ENCODE peak calls at places on chromosomes 2 and 18, in five cellular contexts. A is stimulated activated CD4-positive, alpha-beta T cell treated with anti-CD3 and anti-CD28 coated beads, Interleukin-4, amount 100 ng/mL, for 48 hours; U is stimulated activated naive CD4-positive, alpha-beta T cell; X is NCI-H2171; E is smooth muscle cell of the brain vasculature. P is an unnamed sample.

GRCh38 chr2:171793691-171794678 is 100.1 kb downstream of the SLC25A12 start:
- DNase-seq in A (no peak), U (no peak), X (no peak), E (no peak), P (no peak)

GRCh38 chr2:162103443-162104009 is 29.5 kb upstream of the DPP4 start:
- DNase-seq in U (no peak), X (no peak), E (no peak), A (no peak), P (no peak)

GRCh38 chr2:190180313-190181065 is 118.0 kb upstream of the MSTN start:
- DNase-seq in X (peak), U (peak), A (no peak), E (no peak), P (peak)

GRCh38 chr2:85066006-85066405 is 67.2 kb upstream of the TCF7L1 start:
- DNase-seq in U (no peak), X (no peak), E (no peak), A (no peak), P (no peak)

GRCh38 chr2:227503433-227504406 is 31.8 kb downstream of the AGFG1 start:
- DNase-seq in X (no peak), U (no peak), E (no peak), A (no peak), P (peak)

GRCh38 chr2:99420751-99421299 is 69.0 kb downstream of the REV1 start:
- DNase-seq in E (peak), A (no peak), U (no peak), X (no peak), P (no peak)

GRCh38 chr18:76866631-76867030 is 44.3 kb downstream of the ZNF236 start:
- DNase-seq in E (no peak), U (no peak), A (no peak), X (no peak), P (no peak)

GRCh38 chr2:153476491-153477095 is 2.0 kb downstream of the RPRM start:
- DNase-seq in E (no peak), A (no peak), X (peak), U (no peak), P (no peak)

GRCh38 chr2:164737612-164738081 is 104.0 kb downstream of the COBLL1 start:
- DNase-seq in A (no peak), X (peak), U (no peak), E (no peak), P (peak)

GRCh38 chr2:230054079-230054478 is 14.6 kb downstream of the SLC16A14 start:
- DNase-seq in A (no peak), X (no peak), U (no peak), E (no peak), P (peak)

GRCh38 chr2:132943829-132944228 is 273.8 kb upstream of the LYPD1 start:
- DNase-seq in A (no peak), X (no peak), U (no peak), E (no peak), P (no peak)

GRCh38 chr2:148990968-148991367 is 47.5 kb upstream of the LYPD6B start:
- DNase-seq in U (no peak), E (no peak), A (no peak), X (peak), P (no peak)

GRCh38 chr2:143702931-143703330 is 573.7 kb downstream of the ARHGAP15 start:
- DNase-seq in A (no peak), X (no peak), U (no peak), E (no peak), P (no peak)

GRCh38 chr2:77839102-77839501 is 316.9 kb upstream of the LRRTM4 start:
- DNase-seq in A (no peak), E (no peak), U (no peak), X (no peak), P (no peak)

GRCh38 chr2:175366814-175367213 is 185.3 kb upstream of the ATP5MC3 start:
- DNase-seq in E (peak), A (no peak), X (no peak), U (peak), P (peak)

GRCh38 chr2:73292316-73292905 is 937 bp downstream of the EGR4 start:
- DNase-seq in U (peak), A (no peak), E (no peak), X (no peak), P (no peak)

P was measured in RKO.